ENCODE peak calls at places on chromosome 15, in nine cellular contexts. One of them, this sample, is unnamed.

GRCh38 chr15:70171224-70171886 is 73.6 kb upstream of the TLE3 start:
- DNase-seq in fibroblast of lung: no peak
- DNase-seq in endothelial cell of umbilical vein: no peak
- DNase-seq in retinal pigment epithelial cell: no peak
- DNase-seq in astrocyte of the cerebellum: no peak
- DNase-seq in pancreas: no peak
- DNase-seq in brain microvascular endothelial cell: no peak
- DNase-seq in body of pancreas: no peak
- DNase-seq in vagina: no peak
- DNase-seq in this sample: no peak

GRCh38 chr15:23038741-23039150 is 623 bp downstream of the TUBGCP5 start:
- DNase-seq in body of pancreas: no peak
- DNase-seq in vagina: no peak
- DNase-seq in pancreas: no peak
- DNase-seq in fibroblast of lung: peak
- DNase-seq in endothelial cell of umbilical vein: peak
- DNase-seq in brain microvascular endothelial cell: peak
- DNase-seq in astrocyte of the cerebellum: no peak
- DNase-seq in retinal pigment epithelial cell: peak
- DNase-seq in this sample: peak

GRCh38 chr15:64894395-64895056 is 17.2 kb upstream of the ANKDD1A start:
- DNase-seq in fibroblast of lung: no peak
- DNase-seq in body of pancreas: no peak
- DNase-seq in vagina: no peak
- DNase-seq in astrocyte of the cerebellum: no peak
- DNase-seq in endothelial cell of umbilical vein: no peak
- DNase-seq in pancreas: no peak
- DNase-seq in brain microvascular endothelial cell: no peak
- DNase-seq in retinal pigment epithelial cell: no peak
- DNase-seq in this sample: no peak

GRCh38 chr15:63133786-63134185 is 12.1 kb downstream of the LACTB start:
- DNase-seq in brain microvascular endothelial cell: no peak
- DNase-seq in astrocyte of the cerebellum: no peak
- DNase-seq in retinal pigment epithelial cell: no peak
- DNase-seq in fibroblast of lung: peak
- DNase-seq in body of pancreas: no peak
- DNase-seq in endothelial cell of umbilical vein: peak
- DNase-seq in vagina: no peak
- DNase-seq in pancreas: no peak
- DNase-seq in this sample: no peak

GRCh38 chr15:91853501-91853967 is at the start of gene SLCO3A1:
- DNase-seq in retinal pigment epithelial cell: no peak
- DNase-seq in fibroblast of lung: peak
- DNase-seq in endothelial cell of umbilical vein: peak
- DNase-seq in brain microvascular endothelial cell: no peak
- DNase-seq in body of pancreas: peak
- DNase-seq in pancreas: peak
- DNase-seq in vagina: no peak
- DNase-seq in astrocyte of the cerebellum: no peak
- DNase-seq in this sample: peak

GRCh38 chr15:100944237-100944875 is 25.2 kb downstream of the LRRK1 start:
- DNase-seq in pancreas: no peak
- DNase-seq in body of pancreas: no peak
- DNase-seq in endothelial cell of umbilical vein: peak
- DNase-seq in astrocyte of the cerebellum: no peak
- DNase-seq in vagina: no peak
- DNase-seq in brain microvascular endothelial cell: no peak
- DNase-seq in fibroblast of lung: peak
- DNase-seq in retinal pigment epithelial cell: no peak
- DNase-seq in this sample: no peak

GRCh38 chr15:46091860-46092450 is 457.1 kb downstream of the SQOR start:
- DNase-seq in pancreas: no peak
- DNase-seq in endothelial cell of umbilical vein: peak
- DNase-seq in retinal pigment epithelial cell: no peak
- DNase-seq in fibroblast of lung: peak
- DNase-seq in astrocyte of the cerebellum: no peak
- DNase-seq in body of pancreas: peak
- DNase-seq in vagina: no peak
- DNase-seq in brain microvascular endothelial cell: no peak
- DNase-seq in this sample: no peak

GRCh38 chr15:62734706-62735105 is 307.8 kb upstream of the TPM1 start:
- DNase-seq in fibroblast of lung: no peak
- DNase-seq in body of pancreas: no peak
- DNase-seq in vagina: no peak
- DNase-seq in endothelial cell of umbilical vein: no peak
- DNase-seq in astrocyte of the cerebellum: peak
- DNase-seq in retinal pigment epithelial cell: no peak
- DNase-seq in brain microvascular endothelial cell: no peak
- DNase-seq in pancreas: no peak
- DNase-seq in this sample: no peak

GRCh38 chr15:62488383-62488782 is 323.3 kb upstream of the C2CD4B start:
- DNase-seq in retinal pigment epithelial cell: no peak
- DNase-seq in body of pancreas: no peak
- DNase-seq in astrocyte of the cerebellum: no peak
- DNase-seq in endothelial cell of umbilical vein: no peak
- DNase-seq in brain microvascular endothelial cell: no peak
- DNase-seq in fibroblast of lung: no peak
- DNase-seq in vagina: no peak
- DNase-seq in pancreas: no peak
- DNase-seq in this sample: no peak

GRCh38 chr15:40693904-40694705 is 869 bp upstream of the RAD51 start:
- DNase-seq in body of pancreas: no peak
- DNase-seq in retinal pigment epithelial cell: no peak
- DNase-seq in fibroblast of lung: no peak
- DNase-seq in endothelial cell of umbilical vein: no peak
- DNase-seq in brain microvascular endothelial cell: no peak
- DNase-seq in pancreas: no peak
- DNase-seq in astrocyte of the cerebellum: peak
- DNase-seq in vagina: no peak
- DNase-seq in this sample: no peak

GRCh38 chr15:101684384-101684783 is 32.2 kb upstream of the TM2D3 start:
- DNase-seq in astrocyte of the cerebellum: no peak
- DNase-seq in fibroblast of lung: peak
- DNase-seq in body of pancreas: no peak
- DNase-seq in retinal pigment epithelial cell: no peak
- DNase-seq in endothelial cell of umbilical vein: no peak
- DNase-seq in vagina: no peak
- DNase-seq in brain microvascular endothelial cell: peak
- DNase-seq in pancreas: no peak
- DNase-seq in this sample: peak

GRCh38 chr15:92901053-92901761 is 1.1 kb downstream of the CHD2 start:
- DNase-seq in brain microvascular endothelial cell: no peak
- DNase-seq in retinal pigment epithelial cell: no peak
- DNase-seq in pancreas: no peak
- DNase-seq in endothelial cell of umbilical vein: peak
- DNase-seq in vagina: no peak
- DNase-seq in body of pancreas: no peak
- DNase-seq in fibroblast of lung: peak
- DNase-seq in astrocyte of the cerebellum: no peak
- DNase-seq in this sample: no peak

GRCh38 chr15:92899910-92900711 is at the start of gene CHD2:
- DNase-seq in body of pancreas: peak
- DNase-seq in brain microvascular endothelial cell: peak
- DNase-seq in pancreas: no peak
- DNase-seq in vagina: peak
- DNase-seq in endothelial cell of umbilical vein: peak
- DNase-seq in fibroblast of lung: peak
- DNase-seq in astrocyte of the cerebellum: peak
- DNase-seq in retinal pigment epithelial cell: peak
- DNase-seq in this sample: peak

GRCh38 chr15:92897620-92898019 is 2.5 kb upstream of the CHD2 start:
- DNase-seq in vagina: no peak
- DNase-seq in body of pancreas: no peak
- DNase-seq in retinal pigment epithelial cell: no peak
- DNase-seq in pancreas: no peak
- DNase-seq in brain microvascular endothelial cell: no peak
- DNase-seq in astrocyte of the cerebellum: no peak
- DNase-seq in endothelial cell of umbilical vein: no peak
- DNase-seq in fibroblast of lung: no peak
- DNase-seq in this sample: no peak

GRCh38 chr15:92900712-92901052 is 558 bp downstream of the CHD2 start:
- DNase-seq in fibroblast of lung: peak
- DNase-seq in astrocyte of the cerebellum: no peak
- DNase-seq in body of pancreas: no peak
- DNase-seq in vagina: no peak
- DNase-seq in pancreas: no peak
- DNase-seq in retinal pigment epithelial cell: no peak
- DNase-seq in endothelial cell of umbilical vein: no peak
- DNase-seq in brain microvascular endothelial cell: no peak
- DNase-seq in this sample: no peak

GRCh38 chr15:92898988-92899909 is 875 bp upstream of the CHD2 start:
- DNase-seq in pancreas: no peak
- DNase-seq in body of pancreas: no peak
- DNase-seq in brain microvascular endothelial cell: no peak
- DNase-seq in endothelial cell of umbilical vein: no peak
- DNase-seq in retinal pigment epithelial cell: no peak
- DNase-seq in astrocyte of the cerebellum: no peak
- DNase-seq in vagina: no peak
- DNase-seq in fibroblast of lung: no peak
- DNase-seq in this sample: no peak
- TF ChIP-seq CTCF in pancreas: no peak
- TF ChIP-seq CTCF in body of pancreas: peak
- TF ChIP-seq CTCF in brain microvascular endothelial cell: peak
- TF ChIP-seq CTCF in endothelial cell of umbilical vein: peak
- TF ChIP-seq CTCF in retinal pigment epithelial cell: peak
- TF ChIP-seq CTCF in astrocyte of the cerebellum: peak
- TF ChIP-seq CTCF in vagina: no peak
- TF ChIP-seq CTCF in fibroblast of lung: peak
- TF ChIP-seq CTCF in this sample: peak

DNA sequence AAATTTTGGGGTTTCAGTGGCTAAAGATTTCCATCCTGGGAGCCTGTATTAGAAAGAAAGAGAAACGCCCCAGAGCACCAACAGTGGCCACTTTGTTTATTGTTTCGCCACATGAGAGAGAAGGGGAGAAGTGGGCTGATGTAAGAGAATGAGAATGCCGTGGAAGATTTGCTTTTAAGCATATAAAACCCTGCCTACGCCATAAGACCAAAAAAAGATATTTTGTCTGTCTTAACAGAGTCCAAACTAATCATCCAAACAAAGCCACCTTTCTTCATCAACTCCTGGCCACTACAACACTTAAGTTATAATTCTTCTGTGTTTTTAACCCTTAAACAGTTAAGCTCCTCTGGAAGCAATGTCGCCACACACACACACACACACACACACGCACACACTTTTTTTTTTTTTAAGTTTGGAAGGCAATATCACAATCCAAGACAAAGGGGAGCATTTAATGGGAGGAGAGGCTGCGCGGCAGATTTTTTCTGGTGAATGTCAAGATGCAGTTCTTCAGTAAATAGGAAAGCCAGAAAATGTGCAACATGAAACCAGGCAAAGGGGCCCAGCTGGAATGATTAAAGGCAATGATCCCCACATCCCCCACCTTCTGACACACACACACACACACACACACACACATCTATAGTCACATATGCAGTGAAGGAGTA is 19.3 kb downstream of the EID1 start:
- DNase-seq in brain microvascular endothelial cell: peak
- DNase-seq in body of pancreas: no peak
- DNase-seq in endothelial cell of umbilical vein: no peak
- DNase-seq in vagina: no peak
- DNase-seq in pancreas: no peak
- DNase-seq in astrocyte of the cerebellum: peak
- DNase-seq in retinal pigment epithelial cell: no peak
- DNase-seq in fibroblast of lung: peak
- DNase-seq in this sample: no peak
- TF ChIP-seq CTCF in brain microvascular endothelial cell: peak
- TF ChIP-seq CTCF in body of pancreas: no peak
- TF ChIP-seq CTCF in endothelial cell of umbilical vein: no peak
- TF ChIP-seq CTCF in vagina: no peak
- TF ChIP-seq CTCF in pancreas: no peak
- TF ChIP-seq CTCF in astrocyte of the cerebellum: peak
- TF ChIP-seq CTCF in retinal pigment epithelial cell: no peak
- TF ChIP-seq CTCF in fibroblast of lung: no peak
- TF ChIP-seq CTCF in this sample: no peak

GRCh38 chr15:74775132-74775562 is 6.7 kb upstream of the CSK start:
- DNase-seq in fibroblast of lung: no peak
- DNase-seq in brain microvascular endothelial cell: no peak
- DNase-seq in vagina: no peak
- DNase-seq in body of pancreas: no peak
- DNase-seq in retinal pigment epithelial cell: no peak
- DNase-seq in astrocyte of the cerebellum: no peak
- DNase-seq in pancreas: no peak
- DNase-seq in endothelial cell of umbilical vein: no peak
- DNase-seq in this sample: no peak
- TF ChIP-seq CTCF in fibroblast of lung: no peak
- TF ChIP-seq CTCF in brain microvascular endothelial cell: no peak
- TF ChIP-seq CTCF in vagina: no peak
- TF ChIP-seq CTCF in body of pancreas: no peak
- TF ChIP-seq CTCF in retinal pigment epithelial cell: no peak
- TF ChIP-seq CTCF in astrocyte of the cerebellum: no peak
- TF ChIP-seq CTCF in pancreas: no peak
- TF ChIP-seq CTCF in endothelial cell of umbilical vein: no peak
- TF ChIP-seq CTCF in this sample: no peak

DNA sequence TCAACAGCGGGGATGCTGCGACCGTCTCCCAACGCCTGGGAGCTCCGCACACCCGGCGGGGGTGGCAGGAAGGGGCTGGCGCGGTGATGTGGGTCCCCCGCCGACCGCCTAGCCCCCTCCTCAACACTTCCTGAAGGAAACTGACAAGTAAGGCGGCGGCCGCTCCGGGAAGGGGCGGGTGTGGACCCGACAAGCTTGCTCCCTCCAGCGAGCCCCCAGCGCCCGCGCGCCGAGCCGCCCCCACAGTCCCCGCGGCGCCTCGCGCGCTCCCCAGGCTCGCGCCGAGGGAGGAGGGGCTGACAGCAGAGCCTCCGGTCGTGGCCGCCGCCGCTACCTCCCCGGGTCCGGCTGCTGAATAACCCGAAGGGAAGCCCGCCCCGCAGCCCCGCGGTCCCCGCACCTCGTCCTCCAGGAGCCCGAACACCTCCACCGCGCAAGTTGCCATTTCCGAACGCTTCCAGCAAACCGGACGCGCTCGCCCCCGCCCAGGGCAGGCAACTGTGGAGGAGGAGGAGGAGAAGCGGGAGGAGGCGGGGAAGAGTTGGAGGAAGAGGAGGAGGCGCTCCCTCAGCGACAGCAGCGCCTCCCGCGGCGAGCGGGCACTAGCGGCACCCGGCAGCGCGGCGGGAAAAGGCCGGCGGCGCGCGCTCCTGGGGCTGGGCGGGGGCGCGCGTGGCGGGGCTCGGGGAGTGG is at the start of gene NEDD4:
- DNase-seq in brain microvascular endothelial cell: peak
- DNase-seq in retinal pigment epithelial cell: peak
- DNase-seq in body of pancreas: peak
- DNase-seq in fibroblast of lung: peak
- DNase-seq in endothelial cell of umbilical vein: peak
- DNase-seq in vagina: peak
- DNase-seq in astrocyte of the cerebellum: peak
- DNase-seq in pancreas: peak
- DNase-seq in this sample: peak
- TF ChIP-seq CTCF in brain microvascular endothelial cell: peak
- TF ChIP-seq CTCF in retinal pigment epithelial cell: peak
- TF ChIP-seq CTCF in body of pancreas: peak
- TF ChIP-seq CTCF in fibroblast of lung: peak
- TF ChIP-seq CTCF in endothelial cell of umbilical vein: peak
- TF ChIP-seq CTCF in vagina: no peak
- TF ChIP-seq CTCF in astrocyte of the cerebellum: peak
- TF ChIP-seq CTCF in pancreas: no peak
- TF ChIP-seq CTCF in this sample: peak

DNA sequence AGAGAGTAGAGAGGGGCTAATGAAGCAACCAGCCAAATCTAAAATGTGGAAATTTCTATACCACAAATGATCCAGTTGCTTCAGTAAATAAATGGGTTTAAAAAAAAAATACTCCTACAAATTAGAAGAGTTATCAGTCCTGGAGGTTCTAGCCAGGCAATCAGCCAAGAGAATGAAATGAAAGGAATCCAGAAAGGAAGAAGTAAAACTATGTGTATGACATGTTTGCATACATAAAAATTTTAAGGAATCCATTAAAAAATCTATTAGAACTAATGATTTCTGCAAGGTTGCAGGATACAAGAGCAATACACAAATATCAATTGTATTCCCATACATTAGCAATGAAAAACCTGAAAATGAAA is 9.6 kb downstream of the MESP2 start:
- DNase-seq in brain microvascular endothelial cell: no peak
- DNase-seq in body of pancreas: no peak
- DNase-seq in vagina: no peak
- DNase-seq in astrocyte of the cerebellum: peak
- DNase-seq in pancreas: no peak
- DNase-seq in endothelial cell of umbilical vein: peak
- DNase-seq in fibroblast of lung: no peak
- DNase-seq in retinal pigment epithelial cell: no peak
- DNase-seq in this sample: no peak
- TF ChIP-seq CTCF in brain microvascular endothelial cell: no peak
- TF ChIP-seq CTCF in body of pancreas: no peak
- TF ChIP-seq CTCF in vagina: no peak
- TF ChIP-seq CTCF in astrocyte of the cerebellum: no peak
- TF ChIP-seq CTCF in pancreas: no peak
- TF ChIP-seq CTCF in endothelial cell of umbilical vein: no peak
- TF ChIP-seq CTCF in fibroblast of lung: no peak
- TF ChIP-seq CTCF in retinal pigment epithelial cell: no peak
- TF ChIP-seq CTCF in this sample: no peak